ENCODE peak calls at places on chromosome 11, in eight cellular contexts. I is SK-N-MC, P is psoas muscle, W is heart right ventricle, X is fibroblast of lung, D is sigmoid colon, E is GM23338, C is AG04450. J is an unnamed sample.

GRCh38 chr11:62433141-62433543 is 14.3 kb downstream of the SCGB1A1 start:
- DNase-seq in C (no peak), W (no peak), P (no peak), I (no peak), D (no peak), X (no peak), E (no peak), J (no peak)

GRCh38 chr11:83285771-83286528 is at the start of gene CCDC90B:
- DNase-seq in D (peak), X (peak), P (peak), E (peak), W (peak), I (peak), C (peak), J (peak)

GRCh38 chr11:110857885-110858555 is 145.8 kb upstream of the ARHGAP20 start:
- DNase-seq in D (no peak), I (no peak), X (peak), P (no peak), W (no peak), E (no peak), C (peak), J (no peak)

GRCh38 chr11:128956401-128957203 is 13.9 kb upstream of the TP53AIP1 start:
- DNase-seq in I (peak), E (peak), X (peak), D (no peak), C (peak), P (no peak), W (peak), J (no peak)

GRCh38 chr11:14583252-14584105 is 60.1 kb upstream of the PDE3B start:
- DNase-seq in X (no peak), C (no peak), D (no peak), W (peak), P (no peak), E (no peak), I (no peak), J (peak)

GRCh38 chr11:127106142-127106541 is 105.6 kb upstream of the KIRREL3 start:
- DNase-seq in D (no peak), X (no peak), C (no peak), W (no peak), E (peak), I (no peak), P (no peak), J (no peak)

GRCh38 chr11:6703247-6704063 is 20.3 kb upstream of the MRPL17 start:
- DNase-seq in D (no peak), P (peak), C (no peak), I (peak), E (peak), X (peak), W (peak), J (no peak)

GRCh38 chr11:33682446-33682845 is 18.2 kb downstream of the C11orf91 start:
- DNase-seq in W (no peak), X (no peak), D (no peak), P (no peak), C (no peak), E (peak), I (no peak), J (no peak)

GRCh38 chr11:11937957-11938356 is 70.5 kb downstream of the DKK3 start:
- DNase-seq in D (no peak), P (no peak), X (no peak), E (no peak), I (no peak), C (no peak), W (no peak), J (no peak)

GRCh38 chr11:115276799-115277198 is 227.4 kb downstream of the CADM1 start:
- DNase-seq in C (no peak), X (no peak), D (no peak), E (no peak), P (no peak), W (no peak), I (no peak), J (no peak)

GRCh38 chr11:28284206-28284605 is 176.0 kb downstream of the METTL15 start:
- DNase-seq in C (no peak), P (no peak), E (no peak), D (no peak), X (no peak), W (no peak), I (no peak), J (no peak)

DNA sequence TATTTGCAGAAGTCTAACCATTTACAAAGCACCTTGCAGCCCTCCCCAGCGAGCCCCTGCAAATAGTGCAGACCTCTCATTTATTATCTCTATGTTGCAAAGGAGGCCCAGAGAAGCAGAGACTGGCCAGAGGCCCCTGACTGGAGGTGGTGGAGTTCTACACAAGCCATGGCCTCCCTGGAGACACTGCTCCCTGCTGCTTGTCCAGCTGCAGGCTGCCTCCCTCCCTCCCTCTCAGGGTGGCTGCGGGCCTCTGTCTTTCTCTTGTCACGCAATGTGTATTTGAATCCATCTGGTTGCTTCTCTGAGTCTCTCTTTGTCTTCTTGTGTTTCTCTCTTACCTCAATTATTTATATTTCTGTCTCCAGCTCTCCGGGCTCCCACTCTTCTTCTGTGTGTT is 59.1 kb upstream of the PRDM11 start:
- DNase-seq in I (no peak), C (no peak), E (no peak), W (no peak), P (no peak), D (no peak), X (no peak), J (no peak)
- H3K27ac ChIP-seq in I (no peak), C (no peak), E (no peak), W (peak), P (no peak), D (peak), X (peak), J (peak)

DNA sequence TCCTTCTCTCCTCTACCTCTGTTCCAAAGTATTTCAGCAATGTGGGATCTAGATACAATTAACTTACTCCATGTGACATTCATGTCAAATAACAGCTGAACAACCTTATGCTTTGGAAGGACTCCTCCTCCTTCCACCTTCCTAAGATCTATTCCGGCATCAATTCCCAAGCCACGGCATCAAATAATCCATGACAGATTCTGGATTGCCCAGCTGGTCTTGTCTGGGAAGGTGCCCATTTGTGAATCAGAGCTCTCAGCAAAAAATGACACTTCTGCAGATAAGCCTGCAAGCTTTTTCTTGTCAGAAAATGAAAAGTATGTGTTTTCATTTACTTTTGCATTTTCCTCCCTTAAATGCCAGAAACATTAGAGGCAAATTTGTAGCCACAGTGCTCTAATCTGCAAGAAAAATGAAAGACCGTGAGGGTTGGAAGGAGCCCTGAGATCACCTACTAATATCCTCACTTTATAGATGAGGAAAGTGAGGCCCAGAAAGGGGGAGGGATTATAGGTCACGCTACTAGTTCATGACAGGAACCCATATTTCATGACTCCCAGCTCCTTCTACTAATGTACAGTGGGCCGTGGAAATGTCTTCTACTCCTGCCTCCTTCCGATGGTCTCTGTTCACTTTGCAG is 124.0 kb downstream of the ME3 start:
- DNase-seq in D (no peak), I (no peak), W (no peak), E (no peak), X (peak), P (no peak), C (no peak), J (no peak)
- H3K4me3 ChIP-seq in D (no peak), I (no peak), W (no peak), E (no peak), X (no peak), P (no peak), C (no peak), J (no peak)

GRCh38 chr11:78535920-78536319 is 38.7 kb downstream of the NARS2 start:
- DNase-seq in W (no peak), I (no peak), P (no peak), D (no peak), C (peak), E (no peak), X (peak), J (no peak)
- H3K27ac ChIP-seq in W (no peak), I (no peak), P (no peak), D (no peak), C (no peak), E (no peak), X (no peak), J (no peak)

DNA sequence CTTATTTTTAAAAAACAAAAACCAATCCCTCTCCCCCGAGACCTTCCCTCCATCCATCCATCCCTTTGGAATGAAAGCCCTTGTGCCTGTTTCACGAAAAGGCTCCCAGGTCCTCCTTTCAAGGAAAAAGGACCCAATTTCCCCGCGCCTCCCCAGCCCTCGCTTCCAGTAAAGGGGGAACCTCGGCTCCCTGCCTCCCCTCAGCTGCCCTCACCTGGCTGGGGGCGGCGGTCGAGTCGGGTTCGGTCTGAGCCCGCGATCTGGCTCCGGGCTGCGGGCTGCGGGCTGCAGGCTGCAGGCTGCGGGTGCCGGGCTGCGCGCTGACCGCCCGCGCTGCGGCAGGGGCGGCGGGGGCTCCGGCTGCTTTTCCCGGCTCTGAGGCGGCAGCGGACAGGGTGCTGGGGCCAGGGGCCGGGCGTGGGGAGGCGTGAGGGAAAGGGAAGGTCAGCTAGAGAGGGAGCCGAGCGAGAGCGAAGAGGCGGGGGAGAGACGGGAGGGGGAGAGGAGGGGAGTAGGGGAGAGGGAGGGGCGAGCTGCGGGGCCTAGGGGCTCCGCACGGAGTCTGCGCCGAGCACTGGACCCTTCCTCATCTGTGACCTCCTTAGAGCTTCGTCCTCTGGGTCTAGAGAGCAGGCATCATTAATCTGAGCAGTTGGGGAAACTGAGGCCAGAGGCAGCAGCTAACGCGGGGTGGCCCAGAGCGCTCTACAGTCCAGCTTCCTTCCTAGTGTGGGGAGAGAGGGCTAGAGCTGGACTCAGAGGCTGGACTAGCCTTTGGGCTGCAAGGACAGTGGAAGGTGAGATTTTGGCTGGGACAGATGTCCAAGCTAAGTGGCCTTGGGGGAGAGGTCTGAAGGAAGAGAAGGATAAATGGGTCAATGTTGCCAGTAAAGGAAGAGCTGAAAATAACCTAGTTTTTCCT is at the start of gene C1QTNF4:
- DNase-seq in W (no peak), I (no peak), C (no peak), E (peak), X (no peak), P (no peak), D (no peak), J (no peak)
- H3K4me3 ChIP-seq in W (peak), I (peak), C (peak), E (peak), X (peak), P (peak), D (peak), J (no peak)

GRCh38 chr11:125128450-125128849 is 17.0 kb upstream of the TMEM218 start:
- DNase-seq in P (no peak), D (no peak), C (peak), X (peak), E (no peak), I (no peak), W (no peak), J (no peak)

GRCh38 chr11:125123194-125123946 is 11.9 kb upstream of the TMEM218 start:
- DNase-seq in D (no peak), X (peak), W (no peak), E (no peak), C (no peak), P (no peak), I (no peak), J (no peak)

GRCh38 chr11:125129316-125129990 is 18.0 kb upstream of the TMEM218 start:
- DNase-seq in X (no peak), I (no peak), D (no peak), E (no peak), W (no peak), C (no peak), P (no peak), J (no peak)

DNA sequence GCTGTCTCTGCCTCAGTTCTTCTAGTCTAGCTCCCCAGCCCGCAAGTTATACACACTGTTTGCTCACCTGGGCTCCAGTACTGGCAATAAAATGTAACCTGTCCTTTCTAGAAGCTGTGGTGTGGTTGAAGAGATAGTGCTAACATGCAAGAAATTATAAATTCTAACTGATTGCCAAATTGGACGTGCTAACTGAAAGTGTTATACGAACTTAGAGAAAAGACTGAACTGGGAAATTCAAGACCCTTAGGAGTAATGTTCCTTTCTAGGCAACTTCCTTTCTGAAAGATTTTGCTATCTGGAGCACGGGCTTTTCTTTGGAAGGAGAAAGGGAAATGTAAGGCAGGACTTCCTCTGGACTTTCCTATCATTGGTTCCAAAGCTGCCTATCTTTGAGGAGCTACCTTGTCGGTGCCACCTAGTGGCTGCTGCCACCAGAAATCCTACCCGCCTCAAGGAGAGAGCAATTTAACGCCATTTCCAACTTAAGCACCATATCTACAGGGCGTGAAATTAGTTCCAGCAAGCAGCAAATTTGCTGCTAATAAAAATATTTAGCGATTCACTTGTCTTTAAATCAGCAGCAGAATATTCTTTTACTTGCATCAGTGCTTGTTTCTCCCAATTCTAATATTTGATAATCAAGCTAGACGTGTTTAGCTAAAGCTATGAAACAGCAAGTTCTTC is 12.7 kb upstream of the TMEM218 start:
- DNase-seq in I (peak), W (peak), E (peak), X (peak), P (peak), C (no peak), D (no peak), J (peak)
- H3K27ac ChIP-seq in I (no peak), W (no peak), E (no peak), X (no peak), P (peak), C (no peak), D (no peak), J (no peak)

DNA sequence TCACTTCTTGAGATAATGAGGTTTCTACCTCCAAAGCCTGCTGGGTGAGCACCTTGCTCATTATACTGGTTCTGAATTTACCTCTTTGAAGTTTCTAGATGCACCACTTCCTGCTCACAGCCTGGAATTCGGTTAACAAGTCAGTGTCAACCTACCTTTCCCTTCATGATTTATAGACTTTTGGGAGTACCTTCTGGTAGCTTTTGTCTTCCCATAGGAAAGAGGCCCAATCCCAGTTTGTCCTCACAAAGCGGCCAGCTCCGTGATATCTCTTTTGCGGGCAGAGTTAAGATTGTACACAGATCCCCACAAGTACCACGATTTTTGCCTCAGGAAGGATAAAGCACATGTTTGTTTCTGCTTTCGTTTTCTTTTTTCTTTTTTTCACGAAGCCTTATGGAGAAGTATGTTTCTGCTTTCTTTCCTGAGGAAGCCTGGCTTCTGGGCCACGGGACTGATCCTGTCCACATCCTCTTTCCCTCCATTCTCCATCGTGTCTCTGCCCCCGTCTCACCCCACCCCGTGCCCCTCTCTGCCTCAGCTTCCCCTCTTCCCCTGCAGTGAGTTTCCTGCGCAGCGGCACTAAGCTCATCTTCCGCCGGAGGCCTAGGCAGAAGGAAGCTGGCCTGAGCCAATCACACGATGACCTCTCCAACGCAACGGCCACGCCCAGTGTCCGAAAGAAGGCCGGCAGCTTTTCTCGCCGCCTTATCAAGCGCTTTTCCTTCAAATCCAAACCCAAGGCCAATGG is 5.7 kb upstream of the HINFP start:
- DNase-seq in E (peak), C (no peak), X (no peak), P (peak), I (no peak), W (peak), D (no peak), J (no peak)
- H3K4me3 ChIP-seq in E (no peak), C (no peak), X (no peak), P (peak), I (no peak), W (no peak), D (no peak), J (no peak)

J was measured in Peyer's patch.